ENCODE peak calls at places on chromosomes 6 and 20, in five cellular contexts. Q is effector memory CD4-positive, alpha-beta T cell; L is hippocampal formation; B is neural crest cell; Y is choroid plexus epithelial cell. W is an unnamed sample.

GRCh38 chr6:154164397-154164796 is 125.4 kb downstream of the OPRM1 start:
- DNase-seq in Q (no peak), L (peak; percentile 46), B (no peak), Y (peak; percentile 93), W (no peak)

GRCh38 chr20:18058661-18059467 is 1.1 kb upstream of the OVOL2 start:
- DNase-seq in Q (no peak), L (no peak), B (no peak), Y (no peak), W (peak; percentile 45)

GRCh38 chr6:33960345-33961313 is 156.8 kb upstream of the MLN start:
- DNase-seq in Q (no peak), L (no peak), B (no peak), Y (no peak), W (no peak)

GRCh38 chr6:132964101-132964867 is 149.9 kb downstream of the RPS12 start:
- DNase-seq in Q (no peak), L (no peak), B (no peak), Y (peak; percentile 85), W (no peak)

GRCh38 chr6:7640607-7641577 is 50.9 kb downstream of the SNRNP48 start:
- DNase-seq in Q (no peak), L (no peak), B (no peak), Y (peak; percentile 78), W (no peak)

GRCh38 chr6:41970436-41970846 is 28.8 kb upstream of the CCND3 start:
- DNase-seq in Q (no peak), L (no peak), B (no peak), Y (peak; percentile 60), W (no peak)

GRCh38 chr20:8963330-8963729 is 105.6 kb upstream of the PLCB4 start:
- DNase-seq in Q (no peak), L (no peak), B (no peak), Y (no peak), W (no peak)

GRCh38 chr6:97133071-97133470 is 149.9 kb downstream of the MMS22L start:
- DNase-seq in Q (no peak), L (peak; percentile 44), B (no peak), Y (peak; percentile 21), W (no peak)

GRCh38 chr6:169623975-169624374 is 77.9 kb downstream of the WDR27 start:
- DNase-seq in Q (no peak), L (no peak), B (no peak), Y (no peak), W (no peak)

GRCh38 chr6:156881687-156882629 is 104.8 kb downstream of the ARID1B start:
- DNase-seq in Q (no peak), L (no peak), B (no peak), Y (no peak), W (no peak)

GRCh38 chr20:63697868-63698545 is 1.6 kb downstream of the TNFRSF6B start:
- DNase-seq in Q (no peak), L (no peak), B (no peak), Y (no peak), W (no peak)

GRCh38 chr6:14231546-14232280 is 114.1 kb downstream of the CD83 start:
- DNase-seq in Q (no peak), L (no peak), B (no peak), Y (no peak), W (no peak)

GRCh38 chr20:4656491-4656890 is 65.2 kb upstream of the PRND start:
- DNase-seq in Q (no peak), L (no peak), B (no peak), Y (no peak), W (no peak)

GRCh38 chr6:99114769-99115406 is 167.1 kb upstream of the FBXL4 start:
- DNase-seq in Q (no peak), L (no peak), B (no peak), Y (no peak), W (no peak)

GRCh38 chr6:72825265-72825918 is 203.5 kb downstream of the KCNQ5 start:
- DNase-seq in Q (no peak), L (no peak), B (no peak), Y (peak; percentile 36), W (no peak)

GRCh38 chr20:33096921-33097320 is 17.5 kb downstream of the BPIFB4 start:
- DNase-seq in Q (no peak), L (no peak), B (no peak), Y (no peak), W (no peak)

GRCh38 chr6:23181301-23182110 is 612.1 kb downstream of the HDGFL1 start:
- DNase-seq in Q (no peak), L (no peak), B (no peak), Y (peak; percentile 13), W (no peak)

GRCh38 chr20:52805892-52806291 is 166.3 kb upstream of the TSHZ2 start:
- DNase-seq in Q (no peak), L (no peak), B (no peak), Y (no peak), W (no peak)

GRCh38 chr6:45822269-45822812 is 193.3 kb downstream of the CLIC5 start:
- DNase-seq in Q (no peak), L (no peak), B (no peak), Y (no peak), W (no peak)